ENCODE peak calls at places on chromosomes 4 and X, in four cellular contexts. One of them, this sample, is unnamed.

GRCh38 chr4:145681956-145682355 is 2.0 kb downstream of the C4orf51 start:
- DNase-seq in astrocyte: no peak
- DNase-seq in fibroblast of pulmonary artery: no peak
- DNase-seq in endodermal cell: no peak
- DNase-seq in this sample: no peak

GRCh38 chr4:36394352-36394903 is 113.0 kb downstream of the DTHD1 start:
- DNase-seq in astrocyte: no peak
- DNase-seq in endodermal cell: no peak
- DNase-seq in fibroblast of pulmonary artery: no peak
- DNase-seq in this sample: no peak

GRCh38 chrX:18994713-18995112 is 10.8 kb upstream of the PHKA2 start:
- DNase-seq in astrocyte: peak; percentile 85
- DNase-seq in fibroblast of pulmonary artery: peak; percentile 66
- DNase-seq in endodermal cell: no peak
- DNase-seq in this sample: peak; percentile 60

GRCh38 chrX:40748977-40749376 is 13.6 kb upstream of the MED14 start:
- DNase-seq in astrocyte: no peak
- DNase-seq in endodermal cell: no peak
- DNase-seq in fibroblast of pulmonary artery: no peak
- DNase-seq in this sample: no peak

GRCh38 chr4:173917255-173917960 is 366.1 kb downstream of the FBXO8 start:
- DNase-seq in astrocyte: peak; percentile 73
- DNase-seq in endodermal cell: no peak
- DNase-seq in fibroblast of pulmonary artery: peak; percentile 76
- DNase-seq in this sample: peak; percentile 45

GRCh38 chr4:180164799-180165198 is 2078.4 kb upstream of the TENM3 start:
- DNase-seq in astrocyte: peak; percentile 73
- DNase-seq in endodermal cell: no peak
- DNase-seq in fibroblast of pulmonary artery: peak; percentile 17
- DNase-seq in this sample: peak; percentile 13

GRCh38 chrX:69961365-69962072 is 88.2 kb downstream of the AWAT2 start:
- DNase-seq in endodermal cell: no peak
- DNase-seq in astrocyte: no peak
- DNase-seq in fibroblast of pulmonary artery: peak; percentile 32
- DNase-seq in this sample: no peak

GRCh38 chr4:118270492-118270891 is 82.3 kb downstream of the PRSS12 start:
- DNase-seq in endodermal cell: no peak
- DNase-seq in fibroblast of pulmonary artery: peak; percentile 76
- DNase-seq in astrocyte: peak; percentile 27
- DNase-seq in this sample: no peak

GRCh38 chrX:130091976-130092522 is 18.2 kb downstream of the ELF4 start:
- DNase-seq in astrocyte: no peak
- DNase-seq in fibroblast of pulmonary artery: no peak
- DNase-seq in endodermal cell: peak; percentile 72
- DNase-seq in this sample: no peak

GRCh38 chrX:109347618-109348017 is 134.3 kb downstream of the GUCY2F start:
- DNase-seq in astrocyte: peak; percentile 68
- DNase-seq in fibroblast of pulmonary artery: peak; percentile 86
- DNase-seq in endodermal cell: peak; percentile 55
- DNase-seq in this sample: peak; percentile 31

GRCh38 chr4:79042079-79042674 is 102.9 kb upstream of the PAQR3 start:
- DNase-seq in fibroblast of pulmonary artery: peak; percentile 59
- DNase-seq in astrocyte: peak; percentile 16
- DNase-seq in endodermal cell: no peak
- DNase-seq in this sample: no peak

GRCh38 chr4:7546809-7547367 is 112.2 kb upstream of the PSAPL1 start:
- DNase-seq in endodermal cell: no peak
- DNase-seq in fibroblast of pulmonary artery: no peak
- DNase-seq in astrocyte: peak; percentile 66
- DNase-seq in this sample: no peak

GRCh38 chrX:96424007-96424406 is 260.6 kb upstream of the DIAPH2 start:
- DNase-seq in fibroblast of pulmonary artery: peak; percentile 49
- DNase-seq in endodermal cell: no peak
- DNase-seq in astrocyte: no peak
- DNase-seq in this sample: no peak

GRCh38 chr4:85498068-85498733 is 23.3 kb downstream of the ARHGAP24 start:
- DNase-seq in astrocyte: peak; percentile 69
- DNase-seq in fibroblast of pulmonary artery: peak; percentile 65
- DNase-seq in endodermal cell: no peak
- DNase-seq in this sample: peak; percentile 57

GRCh38 chr4:186657766-186658165 is 65.9 kb downstream of the FAT1 start:
- DNase-seq in astrocyte: peak; percentile 62
- DNase-seq in endodermal cell: no peak
- DNase-seq in fibroblast of pulmonary artery: peak; percentile 44
- DNase-seq in this sample: no peak

GRCh38 chr4:138202686-138203085 is 39.5 kb downstream of the SLC7A11 start:
- DNase-seq in fibroblast of pulmonary artery: no peak
- DNase-seq in astrocyte: no peak
- DNase-seq in endodermal cell: no peak
- DNase-seq in this sample: no peak

GRCh38 chr4:129900430-129900953 is 804.5 kb downstream of the C4orf33 start:
- DNase-seq in fibroblast of pulmonary artery: no peak
- DNase-seq in endodermal cell: no peak
- DNase-seq in astrocyte: no peak
- DNase-seq in this sample: no peak

GRCh38 chr4:26542996-26543395 is 40.9 kb upstream of the TBC1D19 start:
- DNase-seq in astrocyte: peak; percentile 43
- DNase-seq in endodermal cell: no peak
- DNase-seq in fibroblast of pulmonary artery: no peak
- DNase-seq in this sample: no peak

GRCh38 chrX:22365460-22365859 is 92.7 kb downstream of the CBLL2 start:
- DNase-seq in endodermal cell: no peak
- DNase-seq in fibroblast of pulmonary artery: peak; percentile 70
- DNase-seq in astrocyte: peak; percentile 90
- DNase-seq in this sample: peak; percentile 88

GRCh38 chr4:152531479-152531878 is 4.4 kb downstream of the FBXW7 start:
- DNase-seq in endodermal cell: no peak
- DNase-seq in fibroblast of pulmonary artery: no peak
- DNase-seq in astrocyte: no peak
- DNase-seq in this sample: no peak

GRCh38 chrX:112967341-112967740 is 126.7 kb upstream of the AMOT start:
- DNase-seq in astrocyte: peak; percentile 73
- DNase-seq in fibroblast of pulmonary artery: peak; percentile 0
- DNase-seq in endodermal cell: no peak
- DNase-seq in this sample: no peak

GRCh38 chr4:22385615-22386014 is 130.3 kb downstream of the ADGRA3 start:
- DNase-seq in fibroblast of pulmonary artery: peak; percentile 43
- DNase-seq in astrocyte: peak; percentile 64
- DNase-seq in endodermal cell: no peak
- DNase-seq in this sample: peak; percentile 17

GRCh38 chrX:101257448-101258259 is 33.5 kb downstream of the TAF7L start:
- DNase-seq in endodermal cell: no peak
- DNase-seq in fibroblast of pulmonary artery: no peak
- DNase-seq in astrocyte: peak; percentile 16
- DNase-seq in this sample: no peak

GRCh38 chr4:79851625-79852304 is 221.3 kb downstream of the ANTXR2 start:
- DNase-seq in fibroblast of pulmonary artery: peak; percentile 51
- DNase-seq in astrocyte: peak; percentile 18
- DNase-seq in endodermal cell: no peak
- DNase-seq in this sample: no peak

DNA sequence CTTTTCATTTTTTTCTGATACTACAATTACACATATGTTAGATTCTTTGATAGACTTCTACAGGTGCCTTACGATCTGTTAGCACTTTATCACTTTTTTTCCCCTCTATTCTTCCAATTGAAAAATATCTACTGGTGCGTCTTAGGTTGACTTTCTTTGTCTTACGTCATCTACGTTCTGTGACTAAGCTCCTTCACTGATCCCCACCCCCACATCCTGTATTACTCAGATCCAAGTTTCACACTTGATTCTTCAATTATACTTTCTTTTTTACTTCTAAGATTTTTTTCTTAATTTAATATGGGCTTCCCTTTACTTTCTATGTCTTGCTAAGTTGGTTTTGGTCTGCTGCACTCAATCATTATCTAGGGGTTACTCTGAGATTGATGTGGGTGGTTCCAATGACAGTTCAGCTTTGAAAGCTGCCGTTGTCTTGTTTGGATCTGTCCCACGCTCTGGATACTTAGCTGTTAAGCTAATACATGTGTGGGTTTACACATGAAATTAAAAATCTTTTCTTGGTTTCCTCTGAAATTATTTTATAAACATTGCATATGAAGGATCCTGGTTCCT is 1321.1 kb downstream of the RAPGEF2 start:
- DNase-seq in astrocyte: peak; percentile 15
- DNase-seq in fibroblast of pulmonary artery: peak; percentile 21
- DNase-seq in endodermal cell: no peak
- DNase-seq in this sample: no peak
- H3K4me3 ChIP-seq in astrocyte: peak overlapping the region; percentile 2
- H3K4me3 ChIP-seq in fibroblast of pulmonary artery: no peak overlapping the region
- H3K4me3 ChIP-seq in endodermal cell: no peak overlapping the region
- H3K4me3 ChIP-seq in this sample: no peak overlapping the region

DNA sequence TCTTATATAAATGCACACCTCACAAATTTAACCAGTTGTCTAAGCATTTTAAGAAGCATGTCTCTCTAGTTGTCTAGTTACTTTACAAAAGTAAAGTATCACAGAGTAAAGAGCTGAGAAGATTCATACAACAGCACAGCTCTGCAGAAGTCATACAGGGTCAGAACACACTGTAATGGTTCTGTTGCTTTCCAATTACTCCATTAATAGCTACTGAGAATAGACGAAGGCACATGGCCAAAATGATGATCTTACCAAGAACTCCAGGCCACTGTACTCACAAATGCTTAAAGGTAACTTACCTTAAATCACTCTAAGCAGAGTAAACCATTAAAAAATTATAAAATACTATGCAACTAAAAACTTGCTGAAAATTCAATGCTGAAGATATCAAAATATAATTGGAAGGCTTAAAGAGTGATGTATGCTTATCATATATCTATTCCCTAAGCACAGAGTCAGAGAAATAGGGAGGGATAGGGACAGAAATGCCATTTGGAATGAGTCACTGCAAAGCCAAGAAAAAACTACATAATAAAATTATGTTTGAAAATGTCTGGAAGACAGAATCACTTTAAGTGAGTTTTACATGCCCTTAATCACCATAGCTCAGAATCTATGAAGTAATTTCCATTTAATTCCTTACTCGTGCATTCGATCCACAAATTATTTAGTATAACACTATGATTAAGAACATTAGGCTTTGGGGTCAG is 71.0 kb downstream of the DDX60L start:
- DNase-seq in astrocyte: peak; percentile 41
- DNase-seq in fibroblast of pulmonary artery: peak; percentile 40
- DNase-seq in endodermal cell: no peak
- DNase-seq in this sample: peak; percentile 35
- H3K4me3 ChIP-seq in astrocyte: peak overlapping the region; percentile 7
- H3K4me3 ChIP-seq in fibroblast of pulmonary artery: no peak overlapping the region
- H3K4me3 ChIP-seq in endodermal cell: no peak overlapping the region
- H3K4me3 ChIP-seq in this sample: no peak overlapping the region

GRCh38 chrX:83511208-83511607 is 3.1 kb downstream of the POU3F4 start:
- DNase-seq in astrocyte: peak; percentile 36
- DNase-seq in fibroblast of pulmonary artery: no peak
- DNase-seq in endodermal cell: peak; percentile 78
- DNase-seq in this sample: no peak

GRCh38 chrX:83508006-83508405 is at the start of gene POU3F4:
- DNase-seq in endodermal cell: peak; percentile 92
- DNase-seq in astrocyte: peak; percentile 75
- DNase-seq in fibroblast of pulmonary artery: no peak
- DNase-seq in this sample: no peak

GRCh38 chrX:83508526-83509245 is 596 bp downstream of the POU3F4 start:
- DNase-seq in fibroblast of pulmonary artery: no peak
- DNase-seq in astrocyte: no peak
- DNase-seq in endodermal cell: peak; percentile 65
- DNase-seq in this sample: no peak

GRCh38 chrX:83510466-83511181 is 2.5 kb downstream of the POU3F4 start:
- DNase-seq in fibroblast of pulmonary artery: no peak
- DNase-seq in endodermal cell: peak; percentile 65
- DNase-seq in astrocyte: no peak
- DNase-seq in this sample: no peak

GRCh38 chrX:83509246-83509801 is 1.2 kb downstream of the POU3F4 start:
- DNase-seq in astrocyte: peak; percentile 10
- DNase-seq in endodermal cell: peak; percentile 51
- DNase-seq in fibroblast of pulmonary artery: no peak
- DNase-seq in this sample: no peak
- H3K4me3 ChIP-seq in astrocyte: peak overlapping the region; percentile 61
- H3K4me3 ChIP-seq in endodermal cell: peak overlapping the region; percentile 65
- H3K4me3 ChIP-seq in fibroblast of pulmonary artery: no peak overlapping the region
- H3K4me3 ChIP-seq in this sample: no peak overlapping the region

GRCh38 chr4:112411781-112412281 is 104.1 kb downstream of the NEUROG2 start:
- DNase-seq in astrocyte: no peak
- DNase-seq in fibroblast of pulmonary artery: no peak
- DNase-seq in endodermal cell: peak; percentile 70
- DNase-seq in this sample: no peak
- H3K4me3 ChIP-seq in astrocyte: peak overlapping the region; percentile 37
- H3K4me3 ChIP-seq in fibroblast of pulmonary artery: no peak overlapping the region
- H3K4me3 ChIP-seq in endodermal cell: no peak overlapping the region
- H3K4me3 ChIP-seq in this sample: no peak overlapping the region

GRCh38 chr4:94160774-94161173 is 46.9 kb upstream of the SMARCAD1 start:
- DNase-seq in endodermal cell: no peak
- DNase-seq in fibroblast of pulmonary artery: no peak
- DNase-seq in astrocyte: no peak
- DNase-seq in this sample: no peak
- H3K4me3 ChIP-seq in endodermal cell: no peak overlapping the region
- H3K4me3 ChIP-seq in fibroblast of pulmonary artery: no peak overlapping the region
- H3K4me3 ChIP-seq in astrocyte: no peak overlapping the region
- H3K4me3 ChIP-seq in this sample: no peak overlapping the region

DNA sequence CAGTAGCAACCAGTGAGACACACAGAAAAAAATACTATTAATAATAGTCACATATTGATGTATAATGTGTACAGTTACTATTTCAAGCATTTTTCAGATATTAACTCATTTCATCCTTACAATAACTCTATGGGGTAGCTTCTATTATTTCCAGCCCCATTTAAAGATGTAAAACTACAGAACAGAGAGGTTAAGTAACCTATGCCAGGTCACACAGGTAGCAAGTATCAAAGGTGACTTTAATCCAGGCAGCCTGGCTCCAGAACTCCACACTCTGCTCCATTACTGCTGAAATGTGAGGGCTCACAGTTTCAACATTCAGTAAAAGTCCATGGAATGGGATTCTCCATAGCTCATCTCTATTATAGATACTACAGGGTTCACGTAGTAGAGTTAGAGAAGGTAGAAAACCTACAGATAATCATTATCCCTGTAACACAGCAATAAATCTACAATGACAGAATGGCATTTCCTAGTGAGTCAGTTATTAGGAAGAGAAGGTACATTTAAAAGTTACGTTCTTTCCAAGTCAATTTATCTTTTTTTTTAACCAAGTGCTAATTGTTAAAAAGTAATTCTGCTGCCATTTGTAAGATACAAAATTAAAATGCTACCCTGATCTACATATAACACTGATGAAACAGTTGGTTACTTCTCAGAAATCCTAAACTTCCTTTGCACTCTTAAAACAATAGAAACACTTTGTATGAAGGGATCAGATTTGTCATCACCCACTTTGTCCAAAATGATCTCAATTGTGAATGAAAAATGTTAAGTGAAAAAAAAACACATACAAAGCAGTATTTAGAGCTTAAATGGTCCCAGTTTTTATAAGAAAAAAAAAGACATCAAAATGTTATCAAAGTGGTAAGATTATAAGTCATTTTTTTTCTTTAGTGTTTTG is 18.7 kb downstream of the RELL1 start:
- DNase-seq in endodermal cell: no peak
- DNase-seq in fibroblast of pulmonary artery: no peak
- DNase-seq in astrocyte: no peak
- DNase-seq in this sample: no peak
- H3K4me3 ChIP-seq in endodermal cell: no peak overlapping the region
- H3K4me3 ChIP-seq in fibroblast of pulmonary artery: no peak overlapping the region
- H3K4me3 ChIP-seq in astrocyte: no peak overlapping the region
- H3K4me3 ChIP-seq in this sample: no peak overlapping the region